ENCODE peak calls at places on chromosomes 5 and 9, in eight cellular contexts. W, Z, F, D, E, L, C and O are unnamed samples.

GRCh38 chr9:133463234-133463863 is 3.6 kb downstream of the CACFD1 start:
- DNase-seq in W (no peak), Z (no peak), F (no peak), D (peak; percentile 51), E (no peak), L (no peak), C (no peak), O (no peak)

GRCh38 chr9:136345281-136346156 is 18.0 kb downstream of the DNLZ start:
- DNase-seq in W (no peak), Z (no peak), F (peak; percentile 40), D (no peak), E (no peak), L (peak; percentile 74), C (no peak), O (no peak)

GRCh38 chr5:113520429-113520828 is 6.9 kb downstream of the YTHDC2 start:
- DNase-seq in W (no peak), Z (no peak), F (peak; percentile 28), D (no peak), E (peak; percentile 14), L (no peak), C (peak; percentile 63), O (peak; percentile 67)

GRCh38 chr5:75303419-75303818 is 33.6 kb upstream of the HMGCR start:
- DNase-seq in W (no peak), Z (no peak), F (no peak), D (no peak), E (no peak), L (no peak), C (no peak), O (no peak)

GRCh38 chr9:77952641-77953341 is 78.8 kb downstream of the GNAQ start:
- DNase-seq in W (no peak), Z (peak; percentile 73), F (peak; percentile 53), D (no peak), E (no peak), L (no peak), C (no peak), O (peak; percentile 46)

GRCh38 chr5:14190194-14191164 is 47.3 kb downstream of the TRIO start:
- DNase-seq in W (no peak), Z (no peak), F (peak; percentile 97), D (no peak), E (no peak), L (no peak), C (no peak), O (peak; percentile 99)

GRCh38 chr5:142405023-142405422 is 80.2 kb upstream of the SPRY4 start:
- DNase-seq in W (no peak), Z (no peak), F (no peak), D (no peak), E (no peak), L (no peak), C (no peak), O (no peak)

GRCh38 chr9:127698985-127699670 is 7.7 kb upstream of the CFAP157 start:
- DNase-seq in W (peak; percentile 78), Z (peak; percentile 96), F (peak; percentile 98), D (peak; percentile 89), E (peak; percentile 88), L (peak; percentile 98), C (peak; percentile 93), O (peak; percentile 99)

GRCh38 chr9:37859043-37859442 is 44.9 kb downstream of the SLC25A51 start:
- DNase-seq in W (no peak), Z (no peak), F (peak; percentile 46), D (no peak), E (no peak), L (no peak), C (no peak), O (peak; percentile 39)

GRCh38 chr9:18459958-18460584 is 13.9 kb upstream of the ADAMTSL1 start:
- DNase-seq in W (no peak), Z (no peak), F (peak; percentile 95), D (no peak), E (no peak), L (no peak), C (no peak), O (peak; percentile 95)

GRCh38 chr9:135281151-135281550 is 193.7 kb downstream of the OLFM1 start:
- DNase-seq in W (no peak), Z (no peak), F (no peak), D (no peak), E (no peak), L (no peak), C (no peak), O (no peak)

GRCh38 chr9:137478613-137479314 is 19.6 kb upstream of the NSMF start:
- DNase-seq in W (no peak), Z (peak; percentile 59), F (no peak), D (no peak), E (no peak), L (no peak), C (no peak), O (peak; percentile 27)